ENCODE peak calls at places on chromosomes 4 and X, in four cellular contexts. One of them, this sample, is unnamed.

GRCh38 chr4:73520821-73521220 is 39.3 kb downstream of the AFM start:
- DNase-seq in neural progenitor cell: peak
- DNase-seq in uterus: no peak
- DNase-seq in occipital lobe: no peak
- DNase-seq in this sample: peak

GRCh38 chr4:915595-915994 is 16.5 kb downstream of the GAK start:
- DNase-seq in neural progenitor cell: no peak
- DNase-seq in uterus: no peak
- DNase-seq in occipital lobe: no peak
- DNase-seq in this sample: no peak

GRCh38 chrX:70244881-70245280 is 10.4 kb downstream of the AWAT1 start:
- DNase-seq in neural progenitor cell: no peak
- DNase-seq in uterus: no peak
- DNase-seq in occipital lobe: no peak
- DNase-seq in this sample: no peak

GRCh38 chr4:26803462-26803861 is 57.2 kb upstream of the STIM2 start:
- DNase-seq in neural progenitor cell: peak
- DNase-seq in uterus: no peak
- DNase-seq in occipital lobe: peak
- DNase-seq in this sample: no peak

GRCh38 chr4:189533603-189534002 is 407.1 kb upstream of the FRG1 start:
- DNase-seq in neural progenitor cell: no peak
- DNase-seq in uterus: no peak
- DNase-seq in occipital lobe: no peak
- DNase-seq in this sample: no peak

GRCh38 chr4:149371021-149371420 is 444.6 kb downstream of the IQCM start:
- DNase-seq in neural progenitor cell: peak
- DNase-seq in uterus: no peak
- DNase-seq in occipital lobe: no peak
- DNase-seq in this sample: peak

GRCh38 chr4:25862411-25863346 is at the start of gene SEL1L3:
- DNase-seq in neural progenitor cell: peak
- DNase-seq in uterus: peak
- DNase-seq in occipital lobe: no peak
- DNase-seq in this sample: no peak

GRCh38 chrX:151396827-151397740 is at the start of gene VMA21:
- DNase-seq in neural progenitor cell: peak
- DNase-seq in uterus: peak
- DNase-seq in occipital lobe: peak
- DNase-seq in this sample: peak

GRCh38 chr4:110104661-110105060 is 93.8 kb downstream of the ELOVL6 start:
- DNase-seq in neural progenitor cell: peak
- DNase-seq in uterus: no peak
- DNase-seq in occipital lobe: no peak
- DNase-seq in this sample: no peak

GRCh38 chrX:155953055-155953454 is 44.4 kb upstream of the IL9R start:
- DNase-seq in neural progenitor cell: no peak
- DNase-seq in uterus: no peak
- DNase-seq in occipital lobe: no peak
- DNase-seq in this sample: no peak

GRCh38 chr4:97121493-97121892 is 1021.8 kb downstream of the STPG2 start:
- DNase-seq in neural progenitor cell: no peak
- DNase-seq in uterus: no peak
- DNase-seq in occipital lobe: no peak
- DNase-seq in this sample: no peak

GRCh38 chrX:83845397-83845796 is 15.5 kb upstream of the CYLC1 start:
- DNase-seq in neural progenitor cell: peak
- DNase-seq in uterus: no peak
- DNase-seq in occipital lobe: no peak
- DNase-seq in this sample: peak